ENCODE peak calls at places on chromosomes 2 and 18, in six cellular contexts. One of them, this sample, is unnamed.

GRCh38 chr2:126930970-126931590 is 32.4 kb downstream of the TEX51 start:
- DNase-seq in upper lobe of left lung: no peak
- DNase-seq in right cardiac atrium: no peak
- DNase-seq in dorsolateral prefrontal cortex: no peak
- DNase-seq in stomach: no peak
- DNase-seq in cardiac muscle cell: no peak
- DNase-seq in this sample: no peak

GRCh38 chr18:70464343-70465114 is 175.7 kb downstream of the SOCS6 start:
- DNase-seq in right cardiac atrium: peak; percentile 89
- DNase-seq in stomach: peak; percentile 73
- DNase-seq in upper lobe of left lung: peak; percentile 80
- DNase-seq in cardiac muscle cell: peak; percentile 89
- DNase-seq in dorsolateral prefrontal cortex: peak; percentile 85
- DNase-seq in this sample: peak; percentile 35

GRCh38 chr2:55078956-55079355 is 28.7 kb upstream of the RTN4 start:
- DNase-seq in upper lobe of left lung: no peak
- DNase-seq in stomach: no peak
- DNase-seq in right cardiac atrium: no peak
- DNase-seq in cardiac muscle cell: no peak
- DNase-seq in dorsolateral prefrontal cortex: no peak
- DNase-seq in this sample: no peak

GRCh38 chr2:53174539-53174938 is 593.1 kb upstream of the CHAC2 start:
- DNase-seq in right cardiac atrium: no peak
- DNase-seq in upper lobe of left lung: no peak
- DNase-seq in dorsolateral prefrontal cortex: no peak
- DNase-seq in stomach: no peak
- DNase-seq in cardiac muscle cell: no peak
- DNase-seq in this sample: no peak

GRCh38 chr18:24019641-24020331 is 5.2 kb downstream of the TTC39C start:
- DNase-seq in stomach: no peak
- DNase-seq in cardiac muscle cell: no peak
- DNase-seq in dorsolateral prefrontal cortex: no peak
- DNase-seq in upper lobe of left lung: no peak
- DNase-seq in right cardiac atrium: no peak
- DNase-seq in this sample: no peak

GRCh38 chr18:67280843-67281242 is 235.7 kb downstream of the DSEL start:
- DNase-seq in dorsolateral prefrontal cortex: no peak
- DNase-seq in upper lobe of left lung: no peak
- DNase-seq in right cardiac atrium: no peak
- DNase-seq in stomach: no peak
- DNase-seq in cardiac muscle cell: no peak
- DNase-seq in this sample: no peak

GRCh38 chr18:49851624-49852023 is 38.3 kb upstream of the ACAA2 start:
- DNase-seq in stomach: peak; percentile 24
- DNase-seq in right cardiac atrium: no peak
- DNase-seq in upper lobe of left lung: no peak
- DNase-seq in dorsolateral prefrontal cortex: no peak
- DNase-seq in cardiac muscle cell: no peak
- DNase-seq in this sample: no peak

GRCh38 chr2:38863061-38863695 is 12.6 kb downstream of the DHX57 start:
- DNase-seq in dorsolateral prefrontal cortex: no peak
- DNase-seq in stomach: no peak
- DNase-seq in upper lobe of left lung: no peak
- DNase-seq in cardiac muscle cell: no peak
- DNase-seq in right cardiac atrium: no peak
- DNase-seq in this sample: no peak

GRCh38 chr2:101986386-101986785 is 5.4 kb upstream of the IL1R2 start:
- DNase-seq in upper lobe of left lung: no peak
- DNase-seq in stomach: no peak
- DNase-seq in cardiac muscle cell: no peak
- DNase-seq in dorsolateral prefrontal cortex: no peak
- DNase-seq in right cardiac atrium: no peak
- DNase-seq in this sample: no peak

GRCh38 chr18:12631831-12632477 is 26.0 kb downstream of the SPIRE1 start:
- DNase-seq in upper lobe of left lung: no peak
- DNase-seq in cardiac muscle cell: no peak
- DNase-seq in stomach: no peak
- DNase-seq in right cardiac atrium: no peak
- DNase-seq in dorsolateral prefrontal cortex: no peak
- DNase-seq in this sample: no peak

GRCh38 chr2:14140009-14140408 is 492.5 kb upstream of the LRATD1 start:
- DNase-seq in stomach: no peak
- DNase-seq in upper lobe of left lung: no peak
- DNase-seq in cardiac muscle cell: no peak
- DNase-seq in right cardiac atrium: no peak
- DNase-seq in dorsolateral prefrontal cortex: no peak
- DNase-seq in this sample: peak; percentile 5

GRCh38 chr2:67215214-67215613 is 181.9 kb upstream of the ETAA1 start:
- DNase-seq in stomach: peak; percentile 52
- DNase-seq in right cardiac atrium: no peak
- DNase-seq in dorsolateral prefrontal cortex: no peak
- DNase-seq in upper lobe of left lung: peak; percentile 50
- DNase-seq in cardiac muscle cell: peak; percentile 87
- DNase-seq in this sample: peak; percentile 50

GRCh38 chr2:202317080-202317859 is 51.7 kb downstream of the NOP58 start:
- DNase-seq in dorsolateral prefrontal cortex: no peak
- DNase-seq in cardiac muscle cell: no peak
- DNase-seq in stomach: peak; percentile 81
- DNase-seq in right cardiac atrium: peak; percentile 78
- DNase-seq in upper lobe of left lung: peak; percentile 40
- DNase-seq in this sample: no peak

GRCh38 chr2:24809316-24810007 is 16.2 kb downstream of the CENPO start:
- DNase-seq in upper lobe of left lung: no peak
- DNase-seq in cardiac muscle cell: no peak
- DNase-seq in right cardiac atrium: no peak
- DNase-seq in dorsolateral prefrontal cortex: no peak
- DNase-seq in stomach: no peak
- DNase-seq in this sample: no peak

GRCh38 chr2:191629001-191629453 is 48.9 kb upstream of the NABP1 start:
- DNase-seq in cardiac muscle cell: no peak
- DNase-seq in dorsolateral prefrontal cortex: no peak
- DNase-seq in stomach: no peak
- DNase-seq in right cardiac atrium: no peak
- DNase-seq in upper lobe of left lung: no peak
- DNase-seq in this sample: no peak

GRCh38 chr18:34809697-34810096 is 99.6 kb downstream of the DTNA start:
- DNase-seq in dorsolateral prefrontal cortex: peak; percentile 50
- DNase-seq in stomach: no peak
- DNase-seq in cardiac muscle cell: peak; percentile 25
- DNase-seq in right cardiac atrium: peak; percentile 88
- DNase-seq in upper lobe of left lung: no peak
- DNase-seq in this sample: peak; percentile 57

GRCh38 chr2:239362497-239362896 is 38.3 kb downstream of the HDAC4 start:
- DNase-seq in stomach: no peak
- DNase-seq in right cardiac atrium: no peak
- DNase-seq in upper lobe of left lung: no peak
- DNase-seq in cardiac muscle cell: no peak
- DNase-seq in dorsolateral prefrontal cortex: no peak
- DNase-seq in this sample: no peak

GRCh38 chr2:239361311-239361642 is 39.5 kb downstream of the HDAC4 start:
- DNase-seq in cardiac muscle cell: peak; percentile 32
- DNase-seq in right cardiac atrium: no peak
- DNase-seq in upper lobe of left lung: no peak
- DNase-seq in dorsolateral prefrontal cortex: no peak
- DNase-seq in stomach: no peak
- DNase-seq in this sample: no peak

GRCh38 chr2:239359194-239359912 is 41.5 kb downstream of the HDAC4 start:
- DNase-seq in stomach: no peak
- DNase-seq in upper lobe of left lung: no peak
- DNase-seq in right cardiac atrium: no peak
- DNase-seq in dorsolateral prefrontal cortex: no peak
- DNase-seq in cardiac muscle cell: no peak
- DNase-seq in this sample: no peak

GRCh38 chr2:239360008-239360407 is 40.8 kb downstream of the HDAC4 start:
- DNase-seq in dorsolateral prefrontal cortex: no peak
- DNase-seq in upper lobe of left lung: no peak
- DNase-seq in right cardiac atrium: no peak
- DNase-seq in stomach: no peak
- DNase-seq in cardiac muscle cell: no peak
- DNase-seq in this sample: no peak

GRCh38 chr2:239360421-239361310 is 40.2 kb downstream of the HDAC4 start:
- DNase-seq in upper lobe of left lung: no peak
- DNase-seq in right cardiac atrium: no peak
- DNase-seq in stomach: no peak
- DNase-seq in dorsolateral prefrontal cortex: no peak
- DNase-seq in cardiac muscle cell: no peak
- DNase-seq in this sample: no peak
- H3K27me3 ChIP-seq in upper lobe of left lung: no peaks in the 10 kb centered on the region
- H3K27me3 ChIP-seq in right cardiac atrium: no peaks in the 10 kb centered on the region
- H3K27me3 ChIP-seq in stomach: no peaks in the 10 kb centered on the region
- H3K27me3 ChIP-seq in dorsolateral prefrontal cortex: no peaks in the 10 kb centered on the region
- H3K27me3 ChIP-seq in cardiac muscle cell: no peaks in the 10 kb centered on the region
- H3K27me3 ChIP-seq in this sample: no peaks in the 10 kb centered on the region

GRCh38 chr2:209753020-209753419 is 18.6 kb upstream of the UNC80 start:
- DNase-seq in dorsolateral prefrontal cortex: no peak
- DNase-seq in cardiac muscle cell: no peak
- DNase-seq in upper lobe of left lung: no peak
- DNase-seq in right cardiac atrium: no peak
- DNase-seq in stomach: no peak
- DNase-seq in this sample: no peak
- H3K27me3 ChIP-seq in dorsolateral prefrontal cortex: no peaks in the 10 kb centered on the region
- H3K27me3 ChIP-seq in cardiac muscle cell: peaks cover 12% of the 10 kb centered on the region
- H3K27me3 ChIP-seq in upper lobe of left lung: no peaks in the 10 kb centered on the region
- H3K27me3 ChIP-seq in right cardiac atrium: no peaks in the 10 kb centered on the region
- H3K27me3 ChIP-seq in stomach: no peaks in the 10 kb centered on the region
- H3K27me3 ChIP-seq in this sample: peaks cover 29% of the 10 kb centered on the region

GRCh38 chr18:37218022-37218590 is 347.5 kb downstream of the CELF4 start:
- DNase-seq in stomach: no peak
- DNase-seq in dorsolateral prefrontal cortex: no peak
- DNase-seq in upper lobe of left lung: no peak
- DNase-seq in right cardiac atrium: no peak
- DNase-seq in cardiac muscle cell: no peak
- DNase-seq in this sample: peak; percentile 54
- H3K27me3 ChIP-seq in stomach: no peaks in the 10 kb centered on the region
- H3K27me3 ChIP-seq in dorsolateral prefrontal cortex: no peaks in the 10 kb centered on the region
- H3K27me3 ChIP-seq in upper lobe of left lung: no peaks in the 10 kb centered on the region
- H3K27me3 ChIP-seq in right cardiac atrium: no peaks in the 10 kb centered on the region
- H3K27me3 ChIP-seq in cardiac muscle cell: no peaks in the 10 kb centered on the region
- H3K27me3 ChIP-seq in this sample: peaks cover 2% of the 10 kb centered on the region

DNA sequence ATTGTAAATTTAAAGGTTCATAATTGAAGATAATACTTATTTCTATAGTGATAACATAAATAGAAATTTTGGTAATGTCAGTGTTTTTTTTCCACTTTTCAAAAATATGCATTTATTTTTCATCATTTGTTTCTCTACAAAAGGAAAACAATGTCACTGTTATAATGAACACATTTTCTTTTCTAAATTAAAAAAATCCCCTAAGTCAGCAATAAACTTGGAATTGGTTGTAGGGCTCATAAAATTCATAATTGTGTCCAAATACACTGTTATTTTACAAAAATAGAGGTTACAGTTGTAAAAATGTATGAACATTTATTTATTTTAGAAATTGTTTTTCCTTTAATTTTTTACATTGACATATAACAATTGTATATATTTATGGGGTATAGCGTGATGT is 26.4 kb upstream of the SERPINB12 start:
- DNase-seq in upper lobe of left lung: no peak
- DNase-seq in stomach: no peak
- DNase-seq in dorsolateral prefrontal cortex: no peak
- DNase-seq in cardiac muscle cell: no peak
- DNase-seq in right cardiac atrium: no peak
- DNase-seq in this sample: no peak
- H3K27me3 ChIP-seq in upper lobe of left lung: no peaks in the 10 kb centered on the region
- H3K27me3 ChIP-seq in stomach: no peaks in the 10 kb centered on the region
- H3K27me3 ChIP-seq in dorsolateral prefrontal cortex: no peaks in the 10 kb centered on the region
- H3K27me3 ChIP-seq in cardiac muscle cell: no peaks in the 10 kb centered on the region
- H3K27me3 ChIP-seq in right cardiac atrium: no peaks in the 10 kb centered on the region
- H3K27me3 ChIP-seq in this sample: no peaks in the 10 kb centered on the region

GRCh38 chr2:109081374-109081773 is 47.6 kb upstream of the SH3RF3 start:
- DNase-seq in stomach: no peak
- DNase-seq in dorsolateral prefrontal cortex: no peak
- DNase-seq in upper lobe of left lung: no peak
- DNase-seq in right cardiac atrium: no peak
- DNase-seq in cardiac muscle cell: no peak
- DNase-seq in this sample: no peak
- H3K27me3 ChIP-seq in stomach: no peaks in the 10 kb centered on the region
- H3K27me3 ChIP-seq in dorsolateral prefrontal cortex: no peaks in the 10 kb centered on the region
- H3K27me3 ChIP-seq in upper lobe of left lung: no peaks in the 10 kb centered on the region
- H3K27me3 ChIP-seq in right cardiac atrium: no peaks in the 10 kb centered on the region
- H3K27me3 ChIP-seq in cardiac muscle cell: no peaks in the 10 kb centered on the region
- H3K27me3 ChIP-seq in this sample: no peaks in the 10 kb centered on the region

GRCh38 chr2:131404794-131405193 is 40.8 kb upstream of the RAB6D start:
- DNase-seq in upper lobe of left lung: no peak
- DNase-seq in stomach: no peak
- DNase-seq in dorsolateral prefrontal cortex: no peak
- DNase-seq in cardiac muscle cell: no peak
- DNase-seq in right cardiac atrium: no peak
- DNase-seq in this sample: no peak
- H3K27me3 ChIP-seq in upper lobe of left lung: no peaks in the 10 kb centered on the region
- H3K27me3 ChIP-seq in stomach: no peaks in the 10 kb centered on the region
- H3K27me3 ChIP-seq in dorsolateral prefrontal cortex: peaks cover 5% of the 10 kb centered on the region
- H3K27me3 ChIP-seq in cardiac muscle cell: peaks cover 16% of the 10 kb centered on the region
- H3K27me3 ChIP-seq in right cardiac atrium: peaks cover 2% of the 10 kb centered on the region
- H3K27me3 ChIP-seq in this sample: no peaks in the 10 kb centered on the region

GRCh38 chr18:22683786-22684185 is 249.3 kb upstream of the RBBP8 start:
- DNase-seq in right cardiac atrium: no peak
- DNase-seq in dorsolateral prefrontal cortex: no peak
- DNase-seq in cardiac muscle cell: no peak
- DNase-seq in upper lobe of left lung: no peak
- DNase-seq in stomach: no peak
- DNase-seq in this sample: no peak
- H3K27me3 ChIP-seq in right cardiac atrium: no peaks in the 10 kb centered on the region
- H3K27me3 ChIP-seq in dorsolateral prefrontal cortex: no peaks in the 10 kb centered on the region
- H3K27me3 ChIP-seq in cardiac muscle cell: no peaks in the 10 kb centered on the region
- H3K27me3 ChIP-seq in upper lobe of left lung: no peaks in the 10 kb centered on the region
- H3K27me3 ChIP-seq in stomach: no peaks in the 10 kb centered on the region
- H3K27me3 ChIP-seq in this sample: no peaks in the 10 kb centered on the region

DNA sequence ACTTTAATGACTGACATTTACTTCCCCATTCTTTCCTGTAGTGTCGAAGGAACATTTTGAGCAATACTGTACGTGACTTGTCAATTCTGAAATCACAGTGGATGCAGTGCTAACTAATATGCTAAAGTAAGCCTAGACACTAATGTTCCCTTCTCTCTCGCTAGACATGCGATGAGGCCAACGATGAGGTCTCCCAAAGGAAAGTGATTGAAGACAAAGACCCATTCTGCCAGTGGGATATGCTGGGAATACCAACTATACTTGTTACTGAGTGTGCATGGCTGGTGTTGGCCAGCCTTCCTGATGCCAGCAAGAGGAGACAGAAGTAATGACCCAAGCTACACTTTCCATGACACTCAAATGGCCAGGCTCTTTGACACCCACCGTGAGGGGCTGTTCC is 2.5 kb upstream of the SERPINE2 start:
- DNase-seq in upper lobe of left lung: no peak
- DNase-seq in right cardiac atrium: no peak
- DNase-seq in cardiac muscle cell: no peak
- DNase-seq in dorsolateral prefrontal cortex: peak; percentile 38
- DNase-seq in stomach: no peak
- DNase-seq in this sample: no peak
- H3K27me3 ChIP-seq in upper lobe of left lung: no peaks in the 10 kb centered on the region
- H3K27me3 ChIP-seq in right cardiac atrium: no peaks in the 10 kb centered on the region
- H3K27me3 ChIP-seq in cardiac muscle cell: peaks cover 9% of the 10 kb centered on the region
- H3K27me3 ChIP-seq in dorsolateral prefrontal cortex: no peaks in the 10 kb centered on the region
- H3K27me3 ChIP-seq in stomach: no peaks in the 10 kb centered on the region
- H3K27me3 ChIP-seq in this sample: no peaks in the 10 kb centered on the region

GRCh38 chr2:56185582-56186046 is 1.8 kb downstream of the CCDC85A start:
- DNase-seq in right cardiac atrium: peak; percentile 80
- DNase-seq in upper lobe of left lung: peak; percentile 47
- DNase-seq in dorsolateral prefrontal cortex: peak; percentile 49
- DNase-seq in stomach: no peak
- DNase-seq in cardiac muscle cell: peak; percentile 53
- DNase-seq in this sample: no peak
- H3K27me3 ChIP-seq in right cardiac atrium: no peaks in the 10 kb centered on the region
- H3K27me3 ChIP-seq in upper lobe of left lung: no peaks in the 10 kb centered on the region
- H3K27me3 ChIP-seq in dorsolateral prefrontal cortex: no peaks in the 10 kb centered on the region
- H3K27me3 ChIP-seq in stomach: no peaks in the 10 kb centered on the region
- H3K27me3 ChIP-seq in cardiac muscle cell: peaks cover 84% of the 10 kb centered on the region
- H3K27me3 ChIP-seq in this sample: peaks cover 45% of the 10 kb centered on the region

This sample was measured in iPS DF 6.9.